ENCODE peak calls at places on chromosomes 6 and 20, in six cellular contexts. H, J, D, Q, Z and F are unnamed samples.
A peak's percentile ranks its signal among the peaks of the same experiment; 100 is the strongest.

GRCh38 chr6:134415681-134416080 is 97.8 kb upstream of the SGK1 start:
- DNase-seq in J (no peak), H (no peak), Q (no peak), D (no peak), Z (no peak), F (no peak)

GRCh38 chr6:75368151-75368779 is 83.7 kb upstream of the TMEM30A start:
- DNase-seq in D (peak; percentile 12), Q (no peak), Z (no peak), J (peak; percentile 56), H (peak; percentile 55), F (peak; percentile 44)

GRCh38 chr6:159766923-159767322 is 5.1 kb downstream of the ACAT2 start:
- DNase-seq in D (no peak), Q (no peak), Z (no peak), J (no peak), H (no peak), F (no peak)

GRCh38 chr6:12325872-12326271 is 35.7 kb downstream of the EDN1 start:
- DNase-seq in Z (no peak), J (no peak), H (no peak), D (no peak), Q (no peak), F (no peak)

GRCh38 chr6:163780993-163781392 is 366.5 kb downstream of the QKI start:
- DNase-seq in Z (no peak), Q (no peak), H (no peak), J (no peak), D (peak; percentile 10), F (no peak)

GRCh38 chr6:167235005-167235404 is 56.1 kb upstream of the UNC93A start:
- DNase-seq in H (no peak), Q (no peak), J (peak; percentile 40), Z (no peak), D (peak; percentile 46), F (no peak)

GRCh38 chr6:33424855-33425667 is 5.2 kb downstream of the SYNGAP1 start:
- DNase-seq in H (no peak), Z (no peak), J (peak; percentile 52), D (peak; percentile 32), Q (peak; percentile 79), F (no peak)

GRCh38 chr6:55953384-55953783 is 78.0 kb upstream of the BMP5 start:
- DNase-seq in Z (no peak), J (no peak), H (peak; percentile 10), D (no peak), Q (no peak), F (peak; percentile 6)

GRCh38 chr20:45153756-45154155 is 20.9 kb upstream of the PI3 start:
- DNase-seq in J (no peak), Z (peak; percentile 15), Q (no peak), D (no peak), H (no peak), F (no peak)

GRCh38 chr6:126618639-126619331 is 278.9 kb downstream of the CENPW start:
- DNase-seq in Q (no peak), Z (no peak), D (no peak), H (no peak), J (no peak), F (no peak)

GRCh38 chr6:12576389-12576788 is 140.2 kb upstream of the PHACTR1 start:
- DNase-seq in D (no peak), H (no peak), Q (no peak), Z (no peak), J (no peak), F (no peak)

GRCh38 chr20:3470208-3470626 is 601 bp upstream of the ATRN start:
- DNase-seq in Q (no peak), H (no peak), Z (no peak), J (no peak), D (no peak), F (no peak)

GRCh38 chr20:58228484-58229197 is at the start of gene ANKRD60:
- DNase-seq in D (peak; percentile 92), Q (peak; percentile 77), J (peak; percentile 82), Z (no peak), H (no peak), F (no peak)

GRCh38 chr6:47098570-47098993 is 56.5 kb upstream of the ADGRF1 start:
- DNase-seq in Z (no peak), H (no peak), J (no peak), D (no peak), Q (no peak), F (no peak)

GRCh38 chr6:111057074-111057752 is 30.1 kb upstream of the SLC16A10 start:
- DNase-seq in J (no peak), H (peak; percentile 39), Z (no peak), D (peak; percentile 48), Q (peak; percentile 50), F (peak; percentile 32)

GRCh38 chr6:169978615-169979161 is 227.3 kb downstream of the ERMARD start:
- DNase-seq in J (no peak), D (no peak), H (no peak), Z (no peak), Q (no peak), F (no peak)

GRCh38 chr6:21083708-21084107 is 509.8 kb upstream of the SOX4 start:
- DNase-seq in H (no peak), Z (no peak), Q (no peak), D (no peak), J (no peak), F (no peak)

DNA sequence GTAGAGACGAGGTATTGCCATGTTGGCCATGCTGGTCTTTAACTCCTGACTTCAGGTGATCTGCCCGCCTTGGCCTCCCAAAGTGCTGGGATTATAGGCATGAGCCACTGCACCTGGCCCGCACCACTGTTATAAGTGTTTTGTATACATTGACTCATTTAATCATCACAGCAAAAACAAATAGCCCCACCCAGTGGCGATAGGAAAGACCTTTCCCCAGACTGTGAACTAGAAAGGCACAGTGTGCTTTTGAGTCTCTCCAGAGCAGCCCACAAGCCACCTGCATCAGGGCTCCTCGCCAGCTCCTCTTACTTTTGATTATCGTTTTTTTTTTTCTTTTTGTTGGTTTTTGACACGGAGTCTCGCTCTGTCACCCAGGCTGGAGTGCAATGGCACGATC is 27.9 kb upstream of the ZFP64 start:
- DNase-seq in H (no peak), D (no peak), Z (no peak), J (no peak), Q (no peak), F (peak; percentile 37)
- TF ChIP-seq CTCF in H (no peak), D (no peak), Z (peak; percentile 20), J (no peak), Q (no peak), F (peak; percentile 54)

GRCh38 chr6:142846459-142846831 is 98.5 kb downstream of the HIVEP2 start:
- DNase-seq in D (no peak), H (no peak), J (no peak), Q (no peak), Z (no peak), F (no peak)

GRCh38 chr6:142845143-142845571 is 99.8 kb downstream of the HIVEP2 start:
- DNase-seq in Q (no peak), D (no peak), Z (no peak), J (no peak), H (no peak), F (no peak)

GRCh38 chr6:142844065-142844755 is 100.8 kb downstream of the HIVEP2 start:
- DNase-seq in Z (no peak), H (no peak), Q (no peak), D (no peak), J (no peak), F (no peak)

GRCh38 chr6:142846883-142847287 is 98.1 kb downstream of the HIVEP2 start:
- DNase-seq in Z (no peak), D (no peak), Q (no peak), H (no peak), J (no peak), F (peak; percentile 75)

DNA sequence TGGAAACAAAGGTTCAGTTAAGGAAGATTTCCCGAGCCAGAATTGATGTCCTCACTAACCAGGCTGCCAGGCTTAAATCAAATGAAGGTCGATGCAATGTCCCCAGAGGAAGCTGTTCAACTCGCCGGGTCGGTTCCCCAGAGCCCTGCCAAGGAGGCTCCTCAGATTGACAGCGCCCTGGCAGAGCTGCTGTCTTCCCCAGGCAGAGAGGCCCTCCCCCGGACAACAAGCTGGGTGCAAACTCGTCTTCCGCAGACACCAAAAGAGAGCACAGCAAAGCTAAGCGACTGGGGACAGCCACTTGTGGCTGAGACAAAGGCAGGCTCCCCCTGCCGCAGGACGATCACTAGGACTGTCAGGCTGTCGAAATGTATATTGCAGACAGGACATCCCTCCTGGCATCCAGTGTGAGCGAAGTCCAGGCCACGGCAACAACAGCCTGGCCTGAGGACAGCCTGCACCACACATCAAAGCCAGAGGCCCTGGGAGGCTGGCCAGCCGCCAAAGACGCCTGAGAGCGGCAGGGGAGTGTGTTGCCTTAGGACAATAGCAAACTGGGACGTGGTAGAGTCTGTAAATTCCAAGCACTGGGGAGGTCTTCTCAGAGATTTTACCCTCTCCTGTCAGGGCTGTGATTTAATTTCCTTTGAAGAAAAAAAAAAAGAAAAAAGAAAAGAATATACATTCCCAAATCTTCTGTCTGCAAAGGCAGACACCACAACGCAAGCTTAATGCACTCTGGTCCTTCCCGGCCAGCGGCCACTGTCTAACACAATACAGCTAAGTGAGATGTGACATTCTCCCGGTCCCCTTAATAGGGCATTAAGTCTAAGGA is 99.1 kb downstream of the HIVEP2 start:
- DNase-seq in D (peak; percentile 70), J (peak; percentile 62), Z (no peak), H (no peak), Q (no peak), F (peak; percentile 99)
- TF ChIP-seq CHD2 in D (peak; percentile 42), J (no peak), Z (no peak), H (no peak), Q (no peak), F (no peak)

GRCh38 chr20:32237419-32237818 is 29.7 kb downstream of the POFUT1 start:
- DNase-seq in Z (no peak), H (no peak), D (no peak), J (no peak), Q (no peak), F (no peak)

GRCh38 chr20:32236819-32237218 is 29.1 kb downstream of the POFUT1 start:
- DNase-seq in Q (no peak), H (no peak), D (no peak), J (no peak), Z (no peak), F (no peak)

GRCh38 chr20:32241807-32242206 is 34.1 kb downstream of the POFUT1 start:
- DNase-seq in H (no peak), D (no peak), J (no peak), Z (no peak), Q (no peak), F (no peak)

GRCh38 chr20:32238483-32239425 is 31.1 kb downstream of the POFUT1 start:
- DNase-seq in Z (no peak), J (no peak), D (no peak), H (no peak), Q (no peak), F (no peak)

DNA sequence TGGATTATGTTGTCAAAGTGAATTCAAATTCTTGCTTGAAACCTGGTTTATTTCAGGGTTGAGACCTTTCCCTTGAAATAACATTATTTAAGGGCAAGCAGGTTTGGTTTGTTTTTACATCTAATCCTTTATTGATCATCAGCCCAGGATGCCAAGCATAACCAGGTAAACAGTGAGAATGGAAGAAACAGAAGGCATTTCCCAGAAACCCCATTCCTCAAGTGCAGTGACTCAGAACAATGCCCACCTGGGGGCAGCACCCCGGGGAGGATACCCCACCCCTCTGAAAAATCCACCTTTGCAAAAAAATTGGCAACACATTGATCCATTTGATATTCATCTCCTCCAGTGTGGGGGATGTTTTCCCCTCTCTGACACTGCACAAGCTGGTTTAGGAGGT is 32.5 kb downstream of the POFUT1 start:
- DNase-seq in Q (no peak), Z (no peak), D (peak; percentile 43), H (no peak), J (peak; percentile 48), F (no peak)
- TF ChIP-seq CTCF in Q (peak; percentile 24), Z (peak; percentile 2), D (no peak), H (no peak), J (no peak), F (peak; percentile 48)

GRCh38 chr6:83055366-83055964 is 10.2 kb downstream of the UBE3D start:
- DNase-seq in Q (peak; percentile 58), Z (no peak), J (peak; percentile 72), D (peak; percentile 62), H (peak; percentile 44), F (peak; percentile 31)
- TF ChIP-seq CHD2 in Q (no peak), Z (no peak), J (no peak), D (no peak), H (no peak), F (no peak)